ENCODE peak calls at places on chromosomes 12 and 14, in eight cellular contexts. One of them, this sample, is unnamed.
A peak's percentile ranks its signal among the peaks of the same experiment; 100 is the strongest.

GRCh38 chr14:75229923-75230792 is 48.5 kb upstream of the FOS start:
- DNase-seq in brain microvascular endothelial cell: peak; percentile 41
- DNase-seq in GM23338: peak; percentile 70
- DNase-seq in Karpas-422: peak; percentile 65
- DNase-seq in adipocyte: peak; percentile 26
- DNase-seq in fibroblast of lung: no peak
- DNase-seq in transverse colon: peak; percentile 69
- DNase-seq in uterus: no peak
- DNase-seq in this sample: no peak

GRCh38 chr12:106999444-106999843 is 12.5 kb upstream of the MTERF2 start:
- DNase-seq in brain microvascular endothelial cell: no peak
- DNase-seq in GM23338: no peak
- DNase-seq in Karpas-422: no peak
- DNase-seq in adipocyte: no peak
- DNase-seq in fibroblast of lung: no peak
- DNase-seq in transverse colon: no peak
- DNase-seq in uterus: no peak
- DNase-seq in this sample: no peak

GRCh38 chr14:71668186-71668912 is 263.9 kb upstream of the RGS6 start:
- DNase-seq in brain microvascular endothelial cell: peak; percentile 62
- DNase-seq in GM23338: no peak
- DNase-seq in Karpas-422: no peak
- DNase-seq in adipocyte: peak; percentile 54
- DNase-seq in fibroblast of lung: peak; percentile 19
- DNase-seq in transverse colon: no peak
- DNase-seq in uterus: no peak
- DNase-seq in this sample: no peak

GRCh38 chr12:75905975-75906374 is 125.6 kb downstream of the PHLDA1 start:
- DNase-seq in brain microvascular endothelial cell: no peak
- DNase-seq in GM23338: no peak
- DNase-seq in Karpas-422: no peak
- DNase-seq in adipocyte: no peak
- DNase-seq in fibroblast of lung: no peak
- DNase-seq in transverse colon: no peak
- DNase-seq in uterus: no peak
- DNase-seq in this sample: no peak

GRCh38 chr12:45051490-45052105 is 699 bp upstream of the DBX2 start:
- DNase-seq in brain microvascular endothelial cell: no peak
- DNase-seq in GM23338: peak; percentile 34
- DNase-seq in Karpas-422: no peak
- DNase-seq in adipocyte: peak; percentile 11
- DNase-seq in fibroblast of lung: peak; percentile 3
- DNase-seq in transverse colon: no peak
- DNase-seq in uterus: no peak
- DNase-seq in this sample: no peak

GRCh38 chr12:122393822-122394221 is 28.6 kb downstream of the CLIP1 start:
- DNase-seq in brain microvascular endothelial cell: no peak
- DNase-seq in GM23338: no peak
- DNase-seq in Karpas-422: no peak
- DNase-seq in adipocyte: no peak
- DNase-seq in fibroblast of lung: no peak
- DNase-seq in transverse colon: no peak
- DNase-seq in uterus: no peak
- DNase-seq in this sample: no peak

GRCh38 chr14:53054457-53054856 is 98.7 kb downstream of the DDHD1 start:
- DNase-seq in brain microvascular endothelial cell: peak; percentile 22
- DNase-seq in GM23338: no peak
- DNase-seq in Karpas-422: no peak
- DNase-seq in adipocyte: peak; percentile 67
- DNase-seq in fibroblast of lung: peak; percentile 72
- DNase-seq in transverse colon: no peak
- DNase-seq in uterus: no peak
- DNase-seq in this sample: no peak

GRCh38 chr14:26841920-26842741 is 244.3 kb upstream of the NOVA1 start:
- DNase-seq in brain microvascular endothelial cell: peak; percentile 53
- DNase-seq in GM23338: no peak
- DNase-seq in Karpas-422: peak; percentile 19
- DNase-seq in adipocyte: peak; percentile 96
- DNase-seq in fibroblast of lung: peak; percentile 99
- DNase-seq in transverse colon: peak; percentile 14
- DNase-seq in uterus: peak; percentile 66
- DNase-seq in this sample: peak; percentile 65

GRCh38 chr14:46580941-46581671 is 70.5 kb downstream of the RPL10L start:
- DNase-seq in brain microvascular endothelial cell: peak; percentile 37
- DNase-seq in GM23338: peak; percentile 65
- DNase-seq in Karpas-422: peak; percentile 77
- DNase-seq in adipocyte: peak; percentile 1
- DNase-seq in fibroblast of lung: peak; percentile 9
- DNase-seq in transverse colon: peak; percentile 14
- DNase-seq in uterus: no peak
- DNase-seq in this sample: peak; percentile 36

GRCh38 chr12:67025543-67026114 is 243.5 kb upstream of the CAND1 start:
- DNase-seq in brain microvascular endothelial cell: no peak
- DNase-seq in GM23338: peak; percentile 75
- DNase-seq in Karpas-422: peak; percentile 82
- DNase-seq in adipocyte: peak; percentile 50
- DNase-seq in fibroblast of lung: peak; percentile 11
- DNase-seq in transverse colon: peak; percentile 35
- DNase-seq in uterus: no peak
- DNase-seq in this sample: peak; percentile 47

GRCh38 chr12:42631507-42631906 is 42.0 kb upstream of the PRICKLE1 start:
- DNase-seq in brain microvascular endothelial cell: no peak
- DNase-seq in GM23338: no peak
- DNase-seq in Karpas-422: peak; percentile 36
- DNase-seq in adipocyte: peak; percentile 47
- DNase-seq in fibroblast of lung: peak; percentile 65
- DNase-seq in transverse colon: no peak
- DNase-seq in uterus: no peak
- DNase-seq in this sample: no peak

GRCh38 chr12:49253033-49253623 is 11.8 kb upstream of the TUBA1C start:
- DNase-seq in brain microvascular endothelial cell: no peak
- DNase-seq in GM23338: no peak
- DNase-seq in Karpas-422: no peak
- DNase-seq in adipocyte: peak; percentile 42
- DNase-seq in fibroblast of lung: no peak
- DNase-seq in transverse colon: no peak
- DNase-seq in uterus: no peak
- DNase-seq in this sample: no peak

GRCh38 chr14:64758711-64759554 is 54.7 kb downstream of the PLEKHG3 start:
- DNase-seq in brain microvascular endothelial cell: peak; percentile 92
- DNase-seq in GM23338: no peak
- DNase-seq in Karpas-422: no peak
- DNase-seq in adipocyte: peak; percentile 87
- DNase-seq in fibroblast of lung: peak; percentile 93
- DNase-seq in transverse colon: no peak
- DNase-seq in uterus: peak; percentile 77
- DNase-seq in this sample: peak; percentile 91

GRCh38 chr14:88325883-88326282 is 2.8 kb upstream of the KCNK10 start:
- DNase-seq in brain microvascular endothelial cell: no peak
- DNase-seq in GM23338: peak; percentile 3
- DNase-seq in Karpas-422: no peak
- DNase-seq in adipocyte: no peak
- DNase-seq in fibroblast of lung: no peak
- DNase-seq in transverse colon: no peak
- DNase-seq in uterus: no peak
- DNase-seq in this sample: no peak

GRCh38 chr14:88323086-88323519 is at the start of gene KCNK10:
- DNase-seq in brain microvascular endothelial cell: no peak
- DNase-seq in GM23338: peak; percentile 60
- DNase-seq in Karpas-422: no peak
- DNase-seq in adipocyte: no peak
- DNase-seq in fibroblast of lung: peak; percentile 6
- DNase-seq in transverse colon: no peak
- DNase-seq in uterus: no peak
- DNase-seq in this sample: no peak

GRCh38 chr14:88321692-88322504 is 1.2 kb downstream of the KCNK10 start:
- DNase-seq in brain microvascular endothelial cell: no peak
- DNase-seq in GM23338: peak; percentile 21
- DNase-seq in Karpas-422: no peak
- DNase-seq in adipocyte: no peak
- DNase-seq in fibroblast of lung: no peak
- DNase-seq in transverse colon: no peak
- DNase-seq in uterus: no peak
- DNase-seq in this sample: no peak

GRCh38 chr14:88322505-88323085 is 474 bp downstream of the KCNK10 start:
- DNase-seq in brain microvascular endothelial cell: no peak
- DNase-seq in GM23338: peak; percentile 4
- DNase-seq in Karpas-422: no peak
- DNase-seq in adipocyte: no peak
- DNase-seq in fibroblast of lung: no peak
- DNase-seq in transverse colon: no peak
- DNase-seq in uterus: no peak
- DNase-seq in this sample: no peak

GRCh38 chr14:88323520-88324199 is 591 bp upstream of the KCNK10 start:
- DNase-seq in brain microvascular endothelial cell: no peak
- DNase-seq in GM23338: peak; percentile 69
- DNase-seq in Karpas-422: peak; percentile 76
- DNase-seq in adipocyte: peak; percentile 42
- DNase-seq in fibroblast of lung: no peak
- DNase-seq in transverse colon: no peak
- DNase-seq in uterus: no peak
- DNase-seq in this sample: no peak
- H3K4me3 ChIP-seq in brain microvascular endothelial cell: peak overlapping the region; percentile 36
- H3K4me3 ChIP-seq in GM23338: peak overlapping the region; percentile 85
- H3K4me3 ChIP-seq in Karpas-422: peak overlapping the region; percentile 56
- H3K4me3 ChIP-seq in adipocyte: no peak overlapping the region
- H3K4me3 ChIP-seq in fibroblast of lung: no peak overlapping the region
- H3K4me3 ChIP-seq in transverse colon: no peak overlapping the region
- H3K4me3 ChIP-seq in uterus: no peak overlapping the region
- H3K4me3 ChIP-seq in this sample: peak overlapping the region; percentile 47

DNA sequence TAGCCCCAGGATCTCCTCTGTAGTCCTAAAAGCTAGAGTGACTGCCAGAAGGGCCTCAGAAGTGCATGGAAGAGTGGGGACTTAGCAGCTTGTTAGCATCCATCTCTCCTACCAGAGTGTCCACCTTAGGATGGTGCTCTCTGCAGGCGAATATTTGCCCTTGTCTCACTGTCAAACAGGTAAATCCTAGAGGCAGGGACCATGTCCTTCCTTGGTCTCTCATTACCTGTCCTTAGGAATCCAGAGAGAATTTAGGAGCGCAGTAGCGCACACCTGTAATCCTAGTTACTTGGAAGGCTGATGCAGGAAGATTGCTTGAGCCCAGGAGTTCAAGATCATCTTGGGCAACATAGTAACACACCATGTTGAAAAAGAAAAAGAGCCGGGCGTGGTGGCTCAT is 21.4 kb downstream of the AGAP2 start:
- DNase-seq in brain microvascular endothelial cell: no peak
- DNase-seq in GM23338: no peak
- DNase-seq in Karpas-422: no peak
- DNase-seq in adipocyte: no peak
- DNase-seq in fibroblast of lung: no peak
- DNase-seq in transverse colon: no peak
- DNase-seq in uterus: no peak
- DNase-seq in this sample: no peak
- H3K36me3 ChIP-seq in brain microvascular endothelial cell: peaks cover 48% of the 10 kb centered on the region
- H3K36me3 ChIP-seq in GM23338: peaks cover 6% of the 10 kb centered on the region
- H3K36me3 ChIP-seq in Karpas-422: peaks cover 28% of the 10 kb centered on the region
- H3K36me3 ChIP-seq in adipocyte: peaks cover 67% of the 10 kb centered on the region
- H3K36me3 ChIP-seq in fibroblast of lung: peaks cover 15% of the 10 kb centered on the region
- H3K36me3 ChIP-seq in transverse colon: no peaks in the 10 kb centered on the region
- H3K36me3 ChIP-seq in uterus: no peaks in the 10 kb centered on the region
- H3K36me3 ChIP-seq in this sample: no peaks in the 10 kb centered on the region

DNA sequence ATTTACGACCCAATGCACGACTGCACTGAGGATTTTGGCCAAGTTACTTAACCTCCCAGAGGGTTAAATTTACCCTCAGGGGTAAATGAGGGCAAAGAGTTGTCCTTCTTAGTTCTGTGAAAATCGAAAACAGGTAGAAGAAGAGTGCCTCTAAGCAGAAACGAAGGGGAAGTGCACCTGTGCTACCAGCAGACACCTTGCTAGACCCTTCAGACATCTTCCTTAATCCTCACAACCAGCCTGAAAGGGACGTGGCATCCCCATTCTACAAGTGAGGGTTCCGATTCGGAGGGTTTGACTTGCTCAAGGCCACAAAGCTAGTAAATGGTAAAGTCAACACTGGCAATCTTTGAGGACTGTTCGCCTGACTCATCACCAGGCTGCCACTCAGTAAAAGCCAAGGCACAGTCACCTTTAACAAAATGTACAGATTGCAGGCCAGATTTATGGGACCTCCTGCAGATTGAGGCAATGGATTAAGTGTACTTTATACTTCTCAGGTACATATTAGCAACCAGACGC is 1.6 kb downstream of the GSG1 start:
- DNase-seq in brain microvascular endothelial cell: peak; percentile 60
- DNase-seq in GM23338: no peak
- DNase-seq in Karpas-422: peak; percentile 42
- DNase-seq in adipocyte: peak; percentile 67
- DNase-seq in fibroblast of lung: peak; percentile 36
- DNase-seq in transverse colon: peak; percentile 39
- DNase-seq in uterus: no peak
- DNase-seq in this sample: peak; percentile 54
- H3K27me3 ChIP-seq in brain microvascular endothelial cell: no peaks in the 10 kb centered on the region
- H3K27me3 ChIP-seq in GM23338: no peaks in the 10 kb centered on the region
- H3K27me3 ChIP-seq in Karpas-422: no peaks in the 10 kb centered on the region
- H3K27me3 ChIP-seq in adipocyte: no peaks in the 10 kb centered on the region
- H3K27me3 ChIP-seq in fibroblast of lung: no peaks in the 10 kb centered on the region
- H3K27me3 ChIP-seq in transverse colon: no peaks in the 10 kb centered on the region
- H3K27me3 ChIP-seq in uterus: no peaks in the 10 kb centered on the region
- H3K27me3 ChIP-seq in this sample: no peaks in the 10 kb centered on the region

DNA sequence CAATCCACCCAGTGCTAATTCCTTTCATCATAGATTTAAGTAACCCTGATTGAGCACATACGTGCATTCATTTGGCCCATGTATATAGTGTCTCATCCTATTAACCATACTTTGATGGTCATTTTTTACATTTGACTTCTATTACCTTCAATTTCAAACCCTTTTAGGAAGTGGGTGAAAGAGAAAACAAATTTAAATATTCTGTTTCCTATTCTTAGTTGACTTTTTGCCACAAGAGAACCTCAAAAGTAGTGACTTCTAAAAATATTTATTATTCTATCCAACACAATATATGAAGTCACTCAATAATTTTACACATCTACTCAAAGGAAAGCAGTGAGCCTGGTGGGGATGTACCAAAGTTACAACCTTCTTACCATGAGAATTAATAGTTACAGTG is 164.9 kb downstream of the CEP128 start:
- DNase-seq in brain microvascular endothelial cell: no peak
- DNase-seq in GM23338: no peak
- DNase-seq in Karpas-422: no peak
- DNase-seq in adipocyte: no peak
- DNase-seq in fibroblast of lung: no peak
- DNase-seq in transverse colon: no peak
- DNase-seq in uterus: no peak
- DNase-seq in this sample: no peak
- H3K4me3 ChIP-seq in brain microvascular endothelial cell: no peak overlapping the region
- H3K4me3 ChIP-seq in GM23338: no peak overlapping the region
- H3K4me3 ChIP-seq in Karpas-422: no peak overlapping the region
- H3K4me3 ChIP-seq in adipocyte: no peak overlapping the region
- H3K4me3 ChIP-seq in fibroblast of lung: no peak overlapping the region
- H3K4me3 ChIP-seq in transverse colon: no peak overlapping the region
- H3K4me3 ChIP-seq in uterus: no peak overlapping the region
- H3K4me3 ChIP-seq in this sample: no peak overlapping the region

GRCh38 chr14:22836301-22837058 is at the start of gene MMP14:
- DNase-seq in brain microvascular endothelial cell: peak; percentile 72
- DNase-seq in GM23338: peak; percentile 80
- DNase-seq in Karpas-422: no peak
- DNase-seq in adipocyte: peak; percentile 95
- DNase-seq in fibroblast of lung: peak; percentile 94
- DNase-seq in transverse colon: peak; percentile 79
- DNase-seq in uterus: peak; percentile 85
- DNase-seq in this sample: peak; percentile 71
- H3K36me3 ChIP-seq in brain microvascular endothelial cell: peaks cover 53% of the 10 kb centered on the region
- H3K36me3 ChIP-seq in GM23338: peaks cover 34% of the 10 kb centered on the region
- H3K36me3 ChIP-seq in Karpas-422: peaks cover 14% of the 10 kb centered on the region
- H3K36me3 ChIP-seq in adipocyte: peaks cover 20% of the 10 kb centered on the region
- H3K36me3 ChIP-seq in fibroblast of lung: peaks cover 17% of the 10 kb centered on the region
- H3K36me3 ChIP-seq in transverse colon: no peaks in the 10 kb centered on the region
- H3K36me3 ChIP-seq in uterus: no peaks in the 10 kb centered on the region
- H3K36me3 ChIP-seq in this sample: peaks cover 4% of the 10 kb centered on the region